ENCODE peak calls at places on chromosomes 16 and 17, in seven cellular contexts. K is activated T-helper 9 cell treated with anti-CD3 and anti-CD28 coated beads, Interleukin-2, amount 50 U/mL, for 16 hours; V is fibroblast of the aortic adventitia; X is AML-193; G is mucosa of gallbladder; D is AG04450; T is stimulated activated CD4-positive, alpha-beta T cell treated with anti-CD3 and anti-CD28 coated beads, TNF-alpha, amount 100 ng/mL, for 24 hours. N is an unnamed sample.

GRCh38 chr17:36198831-36199465 is 2.4 kb upstream of the CCL3L1 start:
- DNase-seq in G (no peak), D (no peak), K (no peak), T (no peak), X (no peak), V (no peak), N (no peak)

GRCh38 chr16:85451646-85452363 is 161.3 kb upstream of the GSE1 start:
- DNase-seq in T (no peak), G (no peak), X (no peak), D (no peak), V (no peak), K (no peak), N (no peak)

GRCh38 chr17:31580331-31581021 is 189.0 kb downstream of the RAB11FIP4 start:
- DNase-seq in X (peak; percentile 73), T (no peak), V (peak; percentile 68), K (no peak), G (no peak), D (no peak), N (peak; percentile 85)

GRCh38 chr17:77417575-77417974 is 276.8 kb downstream of the SEC14L1 start:
- DNase-seq in D (no peak), K (no peak), G (peak; percentile 45), V (no peak), T (no peak), X (no peak), N (no peak)

GRCh38 chr17:37607637-37608368 is 1.4 kb downstream of the SYNRG start:
- DNase-seq in V (no peak), G (no peak), T (no peak), D (no peak), X (no peak), K (no peak), N (no peak)

GRCh38 chr17:57772774-57773173 is 27.7 kb upstream of the CCDC182 start:
- DNase-seq in G (no peak), D (no peak), X (no peak), K (no peak), V (no peak), T (no peak), N (no peak)

GRCh38 chr17:1058423-1059130 is 61.6 kb downstream of the TIMM22 start:
- DNase-seq in T (peak; percentile 23), X (no peak), D (no peak), V (peak; percentile 14), G (peak; percentile 49), K (peak; percentile 31), N (peak; percentile 32)

GRCh38 chr17:78783711-78784396 is 1.8 kb upstream of the CYTH1 start:
- DNase-seq in D (no peak), T (no peak), K (no peak), V (no peak), G (no peak), X (no peak), N (no peak)

GRCh38 chr17:47237841-47238240 is 15.8 kb upstream of the ITGB3 start:
- DNase-seq in T (no peak), G (no peak), X (no peak), K (no peak), V (no peak), D (no peak), N (no peak)

GRCh38 chr16:11049396-11050059 is 105.2 kb downstream of the CLEC16A start:
- DNase-seq in T (no peak), D (no peak), G (no peak), X (no peak), K (no peak), V (no peak), N (no peak)

GRCh38 chr17:39863918-39864746 is at the start of gene IKZF3:
- DNase-seq in D (no peak), K (peak; percentile 82), G (peak; percentile 42), V (no peak), T (peak; percentile 68), X (no peak), N (peak; percentile 5)

GRCh38 chr17:8695916-8696415 is 48.7 kb downstream of the CCDC42 start:
- DNase-seq in V (no peak), X (no peak), D (no peak), T (no peak), G (no peak), K (no peak), N (no peak)

GRCh38 chr16:65414284-65414984 is 292.6 kb upstream of the CDH11 start:
- DNase-seq in X (no peak), V (peak; percentile 75), G (no peak), D (peak; percentile 29), T (no peak), K (no peak), N (peak; percentile 81)

GRCh38 chr17:66777689-66778225 is 57.2 kb upstream of the CACNG5 start:
- DNase-seq in V (peak; percentile 22), D (no peak), K (no peak), X (no peak), G (no peak), T (no peak), N (peak; percentile 70)

GRCh38 chr17:13813347-13814240 is 211.9 kb upstream of the HS3ST3A1 start:
- DNase-seq in X (no peak), D (no peak), T (no peak), V (no peak), K (no peak), G (no peak), N (no peak)

N was measured in fibroblast of lung.